ENCODE peak calls at places on chromosomes 16 and 17, in ten cellular contexts. K is CD8-positive, alpha-beta T cell; M is testis; B is AG04450; Q is brain microvascular endothelial cell; L is heart right ventricle; P is A549; Z is esophagus squamous epithelium; J is tibial artery; X is MM.1S. W is an unnamed sample.

GRCh38 chr16:50473375-50473945 is 74.7 kb upstream of the NKD1 start:
- DNase-seq in K (no peak), M (no peak), B (no peak), Q (no peak), L (no peak), P (no peak), Z (no peak), J (no peak), X (no peak), W (peak)

GRCh38 chr17:70562137-70562536 is 392.8 kb downstream of the KCNJ2 start:
- DNase-seq in K (no peak), M (no peak), B (no peak), Q (no peak), L (no peak), P (no peak), Z (no peak), J (no peak), X (no peak), W (no peak)

GRCh38 chr16:1706386-1707192 is 594 bp downstream of the MAPK8IP3 start:
- DNase-seq in K (peak), M (no peak), B (no peak), Q (peak), L (no peak), P (no peak), Z (no peak), J (no peak), X (no peak), W (no peak)

GRCh38 chr16:30567991-30568638 is 3.4 kb downstream of the ZNF688 start:
- DNase-seq in K (peak), M (no peak), B (peak), Q (peak), L (no peak), P (peak), Z (no peak), J (no peak), X (peak), W (peak)

GRCh38 chr17:57892820-57893595 is 43.2 kb upstream of the MRPS23 start:
- DNase-seq in K (no peak), M (peak), B (peak), Q (peak), L (peak), P (peak), Z (peak), J (peak), X (no peak), W (peak)

GRCh38 chr17:29155235-29155965 is 24.8 kb downstream of the MYO18A start:
- DNase-seq in K (peak), M (no peak), B (no peak), Q (no peak), L (no peak), P (peak), Z (no peak), J (no peak), X (peak), W (no peak)

GRCh38 chr16:55263271-55264250 is 60.4 kb upstream of the IRX6 start:
- DNase-seq in K (no peak), M (no peak), B (no peak), Q (no peak), L (peak), P (no peak), Z (no peak), J (no peak), X (no peak), W (no peak)

GRCh38 chr16:69762843-69763556 is 868 bp downstream of the WWP2 start:
- DNase-seq in K (no peak), M (no peak), B (no peak), Q (peak), L (no peak), P (peak), Z (no peak), J (no peak), X (peak), W (no peak)

GRCh38 chr16:3121843-3122467 is 9.6 kb downstream of the ZNF205 start:
- DNase-seq in K (no peak), M (peak), B (no peak), Q (no peak), L (no peak), P (no peak), Z (no peak), J (no peak), X (no peak), W (no peak)

GRCh38 chr16:30948956-30949654 is at the start of gene ORAI3:
- DNase-seq in K (peak), M (peak), B (no peak), Q (peak), L (peak), P (peak), Z (peak), J (peak), X (peak), W (no peak)

GRCh38 chr16:50573279-50573678 is 25.1 kb downstream of the NKD1 start:
- DNase-seq in K (no peak), M (no peak), B (no peak), Q (no peak), L (no peak), P (no peak), Z (no peak), J (no peak), X (no peak), W (no peak)

GRCh38 chr17:82978765-82979349 is 100.6 kb upstream of the METRNL start:
- DNase-seq in K (no peak), M (peak), B (no peak), Q (no peak), L (no peak), P (no peak), Z (no peak), J (no peak), X (no peak), W (no peak)

GRCh38 chr16:77944631-77945030 is 77.7 kb upstream of the CLEC3A start:
- DNase-seq in K (no peak), M (no peak), B (no peak), Q (no peak), L (no peak), P (no peak), Z (no peak), J (no peak), X (no peak), W (no peak)

GRCh38 chr17:66712453-66712852 is 122.5 kb upstream of the CACNG5 start:
- DNase-seq in K (peak), M (no peak), B (no peak), Q (no peak), L (no peak), P (peak), Z (no peak), J (no peak), X (no peak), W (no peak)

GRCh38 chr16:50495673-50496072 is 52.5 kb upstream of the NKD1 start:
- DNase-seq in K (no peak), M (no peak), B (no peak), Q (no peak), L (no peak), P (no peak), Z (no peak), J (no peak), X (no peak), W (no peak)

GRCh38 chr16:84482951-84483881 is 21.2 kb downstream of the MEAK7 start:
- DNase-seq in K (peak), M (no peak), B (no peak), Q (no peak), L (no peak), P (no peak), Z (no peak), J (no peak), X (no peak), W (no peak)

GRCh38 chr16:11734025-11734652 is 8.5 kb downstream of the TXNDC11 start:
- DNase-seq in K (no peak), M (no peak), B (no peak), Q (no peak), L (peak), P (no peak), Z (no peak), J (no peak), X (peak), W (no peak)

GRCh38 chr16:28556914-28557320 is 3.2 kb downstream of the SGF29 start:
- DNase-seq in K (no peak), M (no peak), B (no peak), Q (no peak), L (no peak), P (no peak), Z (no peak), J (no peak), X (no peak), W (no peak)

GRCh38 chr17:42378597-42379594 is 9.3 kb downstream of the STAT3 start:
- DNase-seq in K (no peak), M (no peak), B (no peak), Q (no peak), L (peak), P (no peak), Z (no peak), J (no peak), X (no peak), W (no peak)

GRCh38 chr17:82930924-82931695 is 91.3 kb upstream of the ZNF750 start:
- DNase-seq in K (no peak), M (no peak), B (no peak), Q (no peak), L (no peak), P (no peak), Z (no peak), J (peak), X (no peak), W (no peak)

GRCh38 chr16:56451753-56452689 is 667 bp downstream of the OGFOD1 start:
- DNase-seq in K (no peak), M (peak), B (no peak), Q (peak), L (peak), P (peak), Z (no peak), J (peak), X (peak), W (no peak)

GRCh38 chr16:75497558-75497957 is 2.3 kb upstream of the CHST6 start:
- DNase-seq in K (no peak), M (no peak), B (no peak), Q (no peak), L (no peak), P (no peak), Z (no peak), J (no peak), X (no peak), W (no peak)

GRCh38 chr17:40534431-40535189 is 30.7 kb downstream of the CCR7 start:
- DNase-seq in K (no peak), M (no peak), B (no peak), Q (no peak), L (no peak), P (peak), Z (no peak), J (no peak), X (no peak), W (no peak)

GRCh38 chr17:75133001-75133400 is 1.5 kb upstream of the NT5C start:
- DNase-seq in K (no peak), M (no peak), B (no peak), Q (no peak), L (no peak), P (no peak), Z (no peak), J (no peak), X (no peak), W (no peak)

GRCh38 chr17:45135192-45135977 is at the start of gene ACBD4:
- DNase-seq in K (peak), M (peak), B (peak), Q (peak), L (peak), P (peak), Z (peak), J (peak), X (peak), W (peak)

GRCh38 chr17:39170051-39170450 is 4.1 kb upstream of the ARL5C start:
- DNase-seq in K (no peak), M (no peak), B (no peak), Q (no peak), L (no peak), P (no peak), Z (no peak), J (no peak), X (no peak), W (no peak)

GRCh38 chr17:64006361-64007088 is 8.4 kb downstream of the PRR29 start:
- DNase-seq in K (peak), M (peak), B (no peak), Q (no peak), L (peak), P (no peak), Z (no peak), J (peak), X (no peak), W (no peak)

GRCh38 chr17:50491510-50491909 is 12.8 kb downstream of the RSAD1 start:
- DNase-seq in K (no peak), M (no peak), B (no peak), Q (no peak), L (no peak), P (no peak), Z (no peak), J (no peak), X (no peak), W (no peak)

GRCh38 chr17:10844667-10845387 is 6.9 kb upstream of the PIRT start:
- DNase-seq in K (peak), M (peak), B (peak), Q (peak), L (peak), P (peak), Z (no peak), J (peak), X (peak), W (no peak)

GRCh38 chr17:62085511-62086408 is 20.7 kb upstream of the MED13 start:
- DNase-seq in K (no peak), M (no peak), B (no peak), Q (no peak), L (no peak), P (no peak), Z (no peak), J (no peak), X (no peak), W (no peak)

GRCh38 chr17:37570527-37571093 is 38.6 kb downstream of the SYNRG start:
- DNase-seq in K (no peak), M (peak), B (peak), Q (peak), L (peak), P (peak), Z (no peak), J (no peak), X (peak), W (peak)

GRCh38 chr16:12229759-12230594 is 253.4 kb downstream of the SNX29 start:
- DNase-seq in K (no peak), M (no peak), B (peak), Q (peak), L (no peak), P (no peak), Z (no peak), J (no peak), X (no peak), W (no peak)

GRCh38 chr16:25888873-25889272 is 197.1 kb downstream of the HS3ST4 start:
- DNase-seq in K (no peak), M (no peak), B (no peak), Q (no peak), L (no peak), P (no peak), Z (no peak), J (no peak), X (no peak), W (no peak)

GRCh38 chr17:49223517-49224197 is 6.9 kb downstream of the PHOSPHO1 start:
- DNase-seq in K (peak), M (peak), B (no peak), Q (peak), L (peak), P (peak), Z (no peak), J (no peak), X (peak), W (no peak)

GRCh38 chr16:23699100-23699499 is 13.9 kb downstream of the ERN2 start:
- DNase-seq in K (peak), M (no peak), B (no peak), Q (no peak), L (no peak), P (peak), Z (no peak), J (no peak), X (no peak), W (peak)

GRCh38 chr17:72706396-72706981 is 386.0 kb downstream of the SLC39A11 start:
- DNase-seq in K (no peak), M (no peak), B (no peak), Q (no peak), L (no peak), P (peak), Z (no peak), J (no peak), X (no peak), W (peak)
- H3K27ac ChIP-seq in K (no peak), M (no peak), B (no peak), Q (no peak), L (no peak), P (peak), Z (peak), J (no peak), X (peak), W (peak)

GRCh38 chr17:30343741-30344140 is 9.9 kb upstream of the TMIGD1 start:
- DNase-seq in K (no peak), M (no peak), B (no peak), Q (no peak), L (no peak), P (no peak), Z (no peak), J (no peak), X (no peak), W (no peak)

GRCh38 chr17:30345089-30345433 is 11.2 kb upstream of the TMIGD1 start:
- DNase-seq in K (no peak), M (no peak), B (no peak), Q (no peak), L (no peak), P (no peak), Z (no peak), J (no peak), X (no peak), W (no peak)

GRCh38 chr17:30346211-30346831 is 12.5 kb upstream of the TMIGD1 start:
- DNase-seq in K (no peak), M (no peak), B (no peak), Q (no peak), L (no peak), P (no peak), Z (no peak), J (no peak), X (no peak), W (no peak)

GRCh38 chr17:30344283-30345088 is 10.6 kb upstream of the TMIGD1 start:
- DNase-seq in K (no peak), M (peak), B (no peak), Q (no peak), L (peak), P (peak), Z (no peak), J (no peak), X (no peak), W (no peak)

DNA sequence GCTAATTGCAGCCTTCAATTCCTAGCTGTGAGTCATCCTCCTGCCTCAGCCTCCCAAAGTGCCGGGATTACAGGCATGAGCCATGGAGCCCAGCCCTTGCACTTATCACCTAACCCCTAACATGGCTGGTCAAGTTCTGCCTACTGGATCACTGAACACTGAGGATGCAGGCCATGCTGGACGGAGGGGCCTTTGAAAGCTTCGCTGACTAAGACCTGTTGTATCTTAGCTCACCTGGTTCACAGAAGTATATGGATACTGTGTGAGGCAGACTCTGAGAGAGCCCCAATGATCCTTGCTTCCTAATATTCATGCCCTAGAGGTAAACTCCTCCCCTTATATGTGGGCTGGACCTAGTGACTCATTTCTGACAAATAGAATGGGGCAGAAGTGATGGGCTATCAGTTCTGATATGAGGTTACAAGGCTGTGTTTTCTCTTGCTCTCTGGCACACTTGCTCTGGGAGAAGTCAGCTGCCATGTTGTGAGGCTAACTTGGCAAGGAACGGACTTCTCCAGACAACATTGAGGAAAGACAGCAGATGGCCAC is 11.7 kb upstream of the TMIGD1 start:
- DNase-seq in K (no peak), M (no peak), B (no peak), Q (no peak), L (no peak), P (no peak), Z (no peak), J (no peak), X (no peak), W (no peak)
- H3K27ac ChIP-seq in K (no peak), M (peak), B (no peak), Q (no peak), L (peak), P (peak), Z (peak), J (no peak), X (no peak), W (peak)

GRCh38 chr16:17278988-17279387 is 191.8 kb downstream of the XYLT1 start:
- DNase-seq in K (no peak), M (no peak), B (no peak), Q (no peak), L (no peak), P (no peak), Z (no peak), J (no peak), X (no peak), W (no peak)
- H3K27ac ChIP-seq in K (no peak), M (no peak), B (no peak), Q (no peak), L (no peak), P (no peak), Z (no peak), J (no peak), X (no peak), W (no peak)

DNA sequence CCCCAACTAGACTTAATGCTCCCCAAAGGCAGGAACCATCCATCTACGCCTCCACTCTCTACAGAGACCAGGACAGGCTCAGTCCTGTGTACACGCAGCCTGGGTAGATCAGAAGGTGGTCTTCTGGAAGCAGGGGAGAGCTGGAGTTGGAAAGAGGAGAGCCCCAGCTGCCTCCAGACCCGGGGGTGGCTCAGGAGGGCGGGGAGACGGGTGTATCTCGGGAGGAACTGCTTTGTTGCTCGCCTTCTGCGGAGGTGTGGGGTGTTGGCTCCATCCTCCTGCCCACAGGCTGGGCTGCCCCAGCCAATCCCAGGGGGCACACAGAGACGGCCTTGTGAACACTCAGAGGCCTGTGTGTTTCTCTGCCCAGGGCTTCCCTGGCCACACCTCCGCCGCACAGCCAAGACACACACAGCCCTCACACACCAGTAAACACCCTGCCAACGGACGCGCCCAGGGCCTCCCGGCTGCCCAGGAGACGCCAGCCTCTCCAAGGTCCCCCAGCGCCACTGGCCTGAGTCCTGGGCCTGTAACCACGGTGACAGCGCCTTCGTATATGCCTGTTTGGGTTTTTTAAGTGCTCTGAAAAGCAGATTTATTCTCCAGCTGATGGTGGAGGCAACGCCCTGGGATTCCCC is 143.4 kb upstream of the CDC42EP4 start:
- DNase-seq in K (no peak), M (peak), B (no peak), Q (no peak), L (no peak), P (no peak), Z (no peak), J (no peak), X (no peak), W (no peak)
- H3K27ac ChIP-seq in K (no peak), M (no peak), B (no peak), Q (no peak), L (no peak), P (no peak), Z (no peak), J (no peak), X (no peak), W (no peak)

DNA sequence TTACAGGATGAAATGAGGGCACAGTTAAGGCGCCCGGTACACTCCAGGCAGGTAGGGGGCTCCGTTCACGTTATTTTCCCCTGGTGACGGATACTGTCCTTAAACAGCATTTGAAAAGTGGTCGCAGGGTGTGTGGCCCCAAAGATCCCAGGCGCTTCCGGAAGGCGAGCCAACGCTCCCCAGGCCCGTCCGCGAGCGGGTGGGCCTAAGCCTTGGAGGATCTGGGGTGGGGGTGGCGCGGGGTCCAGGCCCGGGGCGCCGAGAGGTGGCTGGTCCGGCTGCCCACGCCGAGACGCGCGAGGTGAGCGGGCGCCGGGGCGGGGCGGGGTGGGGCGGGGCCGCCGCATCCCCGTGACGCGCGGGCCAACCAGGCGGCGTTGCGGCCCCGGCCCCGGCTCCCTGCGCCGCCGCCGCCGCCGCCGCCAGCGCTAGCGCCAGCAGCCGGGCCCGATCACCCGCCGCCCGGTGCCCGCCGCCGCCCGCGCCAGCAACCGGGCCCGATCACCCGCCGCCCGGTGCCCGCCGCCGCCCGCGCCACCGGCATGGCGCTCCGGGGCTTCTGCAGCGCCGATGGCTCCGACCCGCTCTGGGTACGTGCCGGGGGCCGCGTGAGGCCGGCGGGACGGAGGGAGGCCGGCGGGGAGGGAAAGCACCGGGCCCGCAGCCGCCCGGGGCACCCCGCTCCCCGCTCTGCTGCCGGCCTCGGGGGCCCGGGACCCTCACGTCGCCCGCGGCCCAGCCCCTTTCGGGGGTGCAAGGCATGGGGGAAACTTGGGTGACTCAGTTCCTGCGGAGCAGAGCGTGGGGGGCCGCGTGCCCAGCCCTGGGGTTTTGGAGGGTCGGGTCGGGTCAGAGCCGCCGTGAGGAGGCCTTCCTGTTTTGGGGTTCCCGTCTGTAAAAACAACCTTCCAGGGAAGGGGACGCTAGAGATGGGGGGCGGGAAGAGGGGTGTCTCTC is at the start of gene ABCC1:
- DNase-seq in K (peak), M (peak), B (no peak), Q (no peak), L (peak), P (peak), Z (no peak), J (no peak), X (peak), W (no peak)
- H3K27ac ChIP-seq in K (peak), M (peak), B (peak), Q (peak), L (peak), P (peak), Z (peak), J (peak), X (peak), W (peak)

W was measured in epithelial cell of prostate.